ENCODE peak calls at places on chromosomes 16 and 17, in six cellular contexts. One of them, this sample, is unnamed.

GRCh38 chr17:27569884-27570577 is 61.0 kb upstream of the LGALS9 start:
- DNase-seq in A549: no peak
- DNase-seq in testis: no peak
- DNase-seq in choroid plexus epithelial cell: no peak
- DNase-seq in sigmoid colon: no peak
- DNase-seq in HFF-Myc: no peak
- DNase-seq in this sample: no peak

GRCh38 chr16:67979955-67980678 is at the start of gene DPEP3:
- DNase-seq in testis: peak; percentile 33
- DNase-seq in choroid plexus epithelial cell: no peak
- DNase-seq in HFF-Myc: no peak
- DNase-seq in A549: no peak
- DNase-seq in sigmoid colon: no peak
- DNase-seq in this sample: no peak

GRCh38 chr17:10790491-10791401 is 13.2 kb downstream of the TMEM238L start:
- DNase-seq in testis: peak; percentile 40
- DNase-seq in A549: no peak
- DNase-seq in HFF-Myc: no peak
- DNase-seq in sigmoid colon: no peak
- DNase-seq in choroid plexus epithelial cell: no peak
- DNase-seq in this sample: peak; percentile 11

GRCh38 chr17:30290696-30291570 is 811 bp downstream of the BLMH start:
- DNase-seq in HFF-Myc: no peak
- DNase-seq in sigmoid colon: peak; percentile 68
- DNase-seq in testis: peak; percentile 75
- DNase-seq in choroid plexus epithelial cell: peak; percentile 23
- DNase-seq in A549: peak; percentile 60
- DNase-seq in this sample: peak; percentile 80

GRCh38 chr17:27489045-27489715 is 32.9 kb downstream of the KSR1 start:
- DNase-seq in A549: peak; percentile 67
- DNase-seq in choroid plexus epithelial cell: peak; percentile 69
- DNase-seq in HFF-Myc: no peak
- DNase-seq in sigmoid colon: peak; percentile 87
- DNase-seq in testis: peak; percentile 51
- DNase-seq in this sample: peak; percentile 62

GRCh38 chr17:17087424-17088103 is 45.3 kb downstream of the MPRIP start:
- DNase-seq in testis: no peak
- DNase-seq in HFF-Myc: no peak
- DNase-seq in sigmoid colon: peak; percentile 46
- DNase-seq in choroid plexus epithelial cell: no peak
- DNase-seq in A549: no peak
- DNase-seq in this sample: peak; percentile 52

GRCh38 chr17:78132086-78132676 is 1.6 kb downstream of the TMC8 start:
- DNase-seq in choroid plexus epithelial cell: no peak
- DNase-seq in A549: no peak
- DNase-seq in testis: no peak
- DNase-seq in HFF-Myc: no peak
- DNase-seq in sigmoid colon: no peak
- DNase-seq in this sample: peak; percentile 60

GRCh38 chr17:63646492-63646815 is 24.2 kb downstream of the MAP3K3 start:
- DNase-seq in choroid plexus epithelial cell: no peak
- DNase-seq in sigmoid colon: no peak
- DNase-seq in testis: no peak
- DNase-seq in A549: no peak
- DNase-seq in HFF-Myc: no peak
- DNase-seq in this sample: no peak

GRCh38 chr17:78957076-78957475 is 22.6 kb downstream of the LGALS3BP start:
- DNase-seq in testis: no peak
- DNase-seq in choroid plexus epithelial cell: peak; percentile 47
- DNase-seq in A549: peak; percentile 47
- DNase-seq in sigmoid colon: no peak
- DNase-seq in HFF-Myc: no peak
- DNase-seq in this sample: no peak

GRCh38 chr16:10428433-10429168 is 42.7 kb downstream of the ATF7IP2 start:
- DNase-seq in choroid plexus epithelial cell: no peak
- DNase-seq in HFF-Myc: no peak
- DNase-seq in testis: no peak
- DNase-seq in sigmoid colon: no peak
- DNase-seq in A549: no peak
- DNase-seq in this sample: peak; percentile 75

GRCh38 chr16:21277927-21278706 is at the start of gene CRYM:
- DNase-seq in sigmoid colon: peak; percentile 79
- DNase-seq in A549: peak; percentile 52
- DNase-seq in choroid plexus epithelial cell: peak; percentile 24
- DNase-seq in testis: peak; percentile 83
- DNase-seq in HFF-Myc: no peak
- DNase-seq in this sample: peak; percentile 52

GRCh38 chr16:88072571-88073001 is 121.4 kb downstream of the BANP start:
- DNase-seq in HFF-Myc: no peak
- DNase-seq in testis: no peak
- DNase-seq in A549: no peak
- DNase-seq in choroid plexus epithelial cell: no peak
- DNase-seq in sigmoid colon: peak; percentile 50
- DNase-seq in this sample: no peak

GRCh38 chr16:30115238-30115637 is 1.9 kb upstream of the GDPD3 start:
- DNase-seq in A549: no peak
- DNase-seq in choroid plexus epithelial cell: no peak
- DNase-seq in sigmoid colon: no peak
- DNase-seq in HFF-Myc: no peak
- DNase-seq in testis: no peak
- DNase-seq in this sample: no peak

GRCh38 chr16:75097941-75098897 is 18.4 kb downstream of the LDHD start:
- DNase-seq in HFF-Myc: no peak
- DNase-seq in sigmoid colon: no peak
- DNase-seq in testis: no peak
- DNase-seq in A549: no peak
- DNase-seq in choroid plexus epithelial cell: no peak
- DNase-seq in this sample: no peak

GRCh38 chr16:14369734-14370598 is 260.1 kb downstream of the PARN start:
- DNase-seq in HFF-Myc: no peak
- DNase-seq in A549: no peak
- DNase-seq in choroid plexus epithelial cell: no peak
- DNase-seq in sigmoid colon: no peak
- DNase-seq in testis: peak; percentile 23
- DNase-seq in this sample: peak; percentile 72

GRCh38 chr17:17609121-17609520 is 17.6 kb upstream of the PEMT start:
- DNase-seq in HFF-Myc: no peak
- DNase-seq in choroid plexus epithelial cell: no peak
- DNase-seq in A549: peak; percentile 51
- DNase-seq in sigmoid colon: no peak
- DNase-seq in testis: no peak
- DNase-seq in this sample: no peak

GRCh38 chr16:81099958-81100357 is 3.8 kb upstream of the GCSH start:
- DNase-seq in sigmoid colon: no peak
- DNase-seq in A549: no peak
- DNase-seq in HFF-Myc: no peak
- DNase-seq in testis: no peak
- DNase-seq in choroid plexus epithelial cell: no peak
- DNase-seq in this sample: no peak

GRCh38 chr16:2022723-2023097 is 3.1 kb downstream of the NPW start:
- DNase-seq in HFF-Myc: no peak
- DNase-seq in sigmoid colon: no peak
- DNase-seq in testis: peak; percentile 61
- DNase-seq in A549: peak; percentile 89
- DNase-seq in choroid plexus epithelial cell: peak; percentile 46
- DNase-seq in this sample: peak; percentile 34

GRCh38 chr17:32269377-32269776 is 3.7 kb downstream of the RHBDL3 start:
- DNase-seq in A549: no peak
- DNase-seq in testis: no peak
- DNase-seq in HFF-Myc: no peak
- DNase-seq in choroid plexus epithelial cell: no peak
- DNase-seq in sigmoid colon: no peak
- DNase-seq in this sample: no peak

GRCh38 chr16:2979669-2980226 is 498 bp downstream of the PKMYT1 start:
- DNase-seq in testis: no peak
- DNase-seq in choroid plexus epithelial cell: peak; percentile 10
- DNase-seq in sigmoid colon: no peak
- DNase-seq in HFF-Myc: no peak
- DNase-seq in A549: no peak
- DNase-seq in this sample: no peak

GRCh38 chr17:40071720-40072480 is 9.1 kb downstream of the THRA start:
- DNase-seq in testis: peak; percentile 77
- DNase-seq in choroid plexus epithelial cell: no peak
- DNase-seq in sigmoid colon: peak; percentile 97
- DNase-seq in A549: peak; percentile 91
- DNase-seq in HFF-Myc: no peak
- DNase-seq in this sample: no peak

GRCh38 chr16:3654249-3654991 is at the start of gene DNASE1:
- DNase-seq in sigmoid colon: peak; percentile 71
- DNase-seq in testis: peak; percentile 74
- DNase-seq in HFF-Myc: no peak
- DNase-seq in choroid plexus epithelial cell: peak; percentile 74
- DNase-seq in A549: peak; percentile 80
- DNase-seq in this sample: peak; percentile 78

GRCh38 chr16:1870365-1871082 is 1.4 kb downstream of the MEIOB start:
- DNase-seq in testis: no peak
- DNase-seq in A549: peak; percentile 95
- DNase-seq in choroid plexus epithelial cell: peak; percentile 71
- DNase-seq in HFF-Myc: no peak
- DNase-seq in sigmoid colon: no peak
- DNase-seq in this sample: peak; percentile 91

GRCh38 chr16:66711581-66711980 is 15.0 kb upstream of the CMTM4 start:
- DNase-seq in sigmoid colon: peak; percentile 39
- DNase-seq in A549: no peak
- DNase-seq in testis: no peak
- DNase-seq in choroid plexus epithelial cell: no peak
- DNase-seq in HFF-Myc: no peak
- DNase-seq in this sample: no peak

GRCh38 chr16:66705790-66706505 is 9.4 kb upstream of the CMTM4 start:
- DNase-seq in A549: no peak
- DNase-seq in testis: peak; percentile 70
- DNase-seq in HFF-Myc: no peak
- DNase-seq in sigmoid colon: peak; percentile 81
- DNase-seq in choroid plexus epithelial cell: peak; percentile 41
- DNase-seq in this sample: no peak

GRCh38 chr16:66703359-66704215 is 7.0 kb upstream of the CMTM4 start:
- DNase-seq in sigmoid colon: no peak
- DNase-seq in testis: no peak
- DNase-seq in choroid plexus epithelial cell: no peak
- DNase-seq in HFF-Myc: no peak
- DNase-seq in A549: no peak
- DNase-seq in this sample: no peak

GRCh38 chr16:66701516-66701915 is 5.0 kb upstream of the CMTM4 start:
- DNase-seq in testis: no peak
- DNase-seq in sigmoid colon: no peak
- DNase-seq in choroid plexus epithelial cell: peak; percentile 35
- DNase-seq in A549: no peak
- DNase-seq in HFF-Myc: no peak
- DNase-seq in this sample: peak; percentile 27

GRCh38 chr16:66706506-66706880 is 9.9 kb upstream of the CMTM4 start:
- DNase-seq in HFF-Myc: no peak
- DNase-seq in A549: no peak
- DNase-seq in choroid plexus epithelial cell: peak; percentile 24
- DNase-seq in sigmoid colon: peak; percentile 56
- DNase-seq in testis: no peak
- DNase-seq in this sample: no peak
- H3K4me3 ChIP-seq in HFF-Myc: no peak overlapping the region
- H3K4me3 ChIP-seq in A549: no peak overlapping the region
- H3K4me3 ChIP-seq in choroid plexus epithelial cell: no peak overlapping the region
- H3K4me3 ChIP-seq in sigmoid colon: no peak overlapping the region
- H3K4me3 ChIP-seq in testis: no peak overlapping the region
- H3K4me3 ChIP-seq in this sample: no peak overlapping the region

DNA sequence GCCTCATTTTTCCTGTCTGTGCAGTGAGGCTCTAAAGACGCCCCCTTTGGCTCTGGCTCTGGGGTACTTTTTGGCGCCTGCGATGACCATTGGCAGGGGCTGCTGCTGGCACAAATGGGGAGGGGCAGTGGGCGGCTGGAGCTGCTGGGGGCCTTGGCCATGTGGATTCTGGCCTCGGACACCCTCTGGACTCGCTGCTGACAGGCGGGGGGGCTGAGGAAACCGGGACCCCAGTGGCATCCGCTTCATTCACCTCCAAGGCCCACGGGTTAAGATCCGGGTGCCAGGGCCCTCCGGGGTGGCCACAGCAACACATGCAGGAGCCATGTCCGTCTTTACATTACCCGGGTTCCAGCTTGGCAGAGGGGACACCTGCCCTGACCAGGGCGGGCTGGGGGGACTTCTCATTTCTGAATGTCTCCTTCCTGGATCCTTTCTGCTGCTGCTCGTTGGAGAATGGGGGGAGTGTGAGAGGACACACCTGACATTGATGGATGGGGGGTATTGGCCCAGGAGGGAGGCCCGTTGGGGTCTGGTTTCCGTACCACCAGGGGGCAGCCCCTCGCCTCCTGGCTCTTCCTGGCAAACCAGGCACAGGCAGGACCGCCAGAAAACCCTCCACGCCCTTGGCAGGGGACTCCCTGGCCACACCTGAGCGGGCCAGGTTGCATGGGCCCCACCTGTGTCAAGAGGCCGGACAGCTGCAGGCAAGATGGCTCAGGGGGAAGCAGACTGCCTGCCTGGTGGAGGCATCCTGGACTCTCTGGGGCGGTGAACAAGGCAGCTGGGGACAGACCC is 21.8 kb downstream of the GSE1 start:
- DNase-seq in A549: no peak
- DNase-seq in HFF-Myc: no peak
- DNase-seq in testis: no peak
- DNase-seq in sigmoid colon: no peak
- DNase-seq in choroid plexus epithelial cell: no peak
- DNase-seq in this sample: peak; percentile 9
- TF ChIP-seq CTCF in A549: peak; percentile 13
- TF ChIP-seq CTCF in HFF-Myc: peak; percentile 33
- TF ChIP-seq CTCF in testis: no peak
- TF ChIP-seq CTCF in sigmoid colon: no peak
- TF ChIP-seq CTCF in choroid plexus epithelial cell: peak; percentile 32
- TF ChIP-seq CTCF in this sample: peak; percentile 26

DNA sequence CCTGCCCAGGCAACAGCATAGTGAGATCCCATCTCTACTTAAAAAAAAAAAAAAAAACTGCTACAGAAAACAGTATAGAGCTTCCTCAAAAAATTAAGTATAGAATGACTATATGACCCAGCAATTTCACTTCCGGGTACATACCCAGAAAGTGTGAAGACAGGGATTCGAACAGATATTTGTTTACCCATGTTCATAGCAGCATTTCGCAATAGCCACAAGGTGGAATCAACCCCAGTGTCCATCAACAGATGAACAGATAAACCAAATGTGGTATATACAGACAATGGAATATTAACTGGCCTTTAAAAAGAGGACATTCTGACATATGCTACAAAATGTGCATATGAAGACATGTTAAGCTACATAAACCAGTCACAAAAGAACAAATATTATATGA is 95.5 kb downstream of the CHD9NB start:
- DNase-seq in HFF-Myc: no peak
- DNase-seq in A549: no peak
- DNase-seq in sigmoid colon: no peak
- DNase-seq in choroid plexus epithelial cell: no peak
- DNase-seq in testis: no peak
- DNase-seq in this sample: no peak
- H3K4me3 ChIP-seq in HFF-Myc: no peak overlapping the region
- H3K4me3 ChIP-seq in A549: no peak overlapping the region
- H3K4me3 ChIP-seq in sigmoid colon: no peak overlapping the region
- H3K4me3 ChIP-seq in choroid plexus epithelial cell: no peak overlapping the region
- H3K4me3 ChIP-seq in testis: no peak overlapping the region
- H3K4me3 ChIP-seq in this sample: no peak overlapping the region

DNA sequence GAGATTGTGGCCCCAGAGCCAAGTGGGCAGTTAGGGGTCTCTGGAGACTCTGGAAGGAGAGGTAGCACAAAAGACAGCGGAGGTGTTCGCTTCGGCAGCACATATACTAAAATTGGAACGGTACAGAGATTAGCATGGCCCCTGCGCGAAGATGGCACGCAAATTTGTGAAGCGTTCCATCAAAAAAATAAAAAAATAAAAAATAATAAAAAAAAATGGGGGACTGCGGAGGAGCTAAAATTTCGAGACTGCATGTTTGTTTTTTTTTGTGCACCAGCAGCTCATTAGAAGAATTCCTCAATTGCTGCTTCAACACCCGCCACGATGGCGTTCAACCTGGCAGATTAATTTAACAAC is 39.1 kb downstream of the IGF2BP1 start:
- DNase-seq in testis: no peak
- DNase-seq in sigmoid colon: no peak
- DNase-seq in A549: no peak
- DNase-seq in choroid plexus epithelial cell: no peak
- DNase-seq in HFF-Myc: no peak
- DNase-seq in this sample: no peak
- TF ChIP-seq CTCF in testis: no peak
- TF ChIP-seq CTCF in sigmoid colon: no peak
- TF ChIP-seq CTCF in A549: peak; percentile 25
- TF ChIP-seq CTCF in choroid plexus epithelial cell: no peak
- TF ChIP-seq CTCF in HFF-Myc: no peak
- TF ChIP-seq CTCF in this sample: no peak